ENCODE peak calls at places on chromosomes 7 and 10, in six cellular contexts. One of them, this sample, is unnamed.

GRCh38 chr10:48456808-48457761 is 147.8 kb downstream of the ARHGAP22 start:
- DNase-seq in Calu3: no peak
- DNase-seq in neural crest cell: no peak
- DNase-seq in left ventricle myocardium inferior: no peak
- DNase-seq in activated CD4-positive, CD25-positive, alpha-beta regulatory T cell: no peak
- DNase-seq in AG20443: no peak
- DNase-seq in this sample: peak; percentile 7

GRCh38 chr7:8261711-8262695 is at the start of gene ICA1:
- DNase-seq in Calu3: peak; percentile 91
- DNase-seq in neural crest cell: peak; percentile 61
- DNase-seq in left ventricle myocardium inferior: peak; percentile 70
- DNase-seq in activated CD4-positive, CD25-positive, alpha-beta regulatory T cell: no peak
- DNase-seq in AG20443: peak; percentile 51
- DNase-seq in this sample: peak; percentile 89

GRCh38 chr10:8588135-8588534 is 533.6 kb downstream of the GATA3 start:
- DNase-seq in Calu3: no peak
- DNase-seq in neural crest cell: no peak
- DNase-seq in left ventricle myocardium inferior: no peak
- DNase-seq in activated CD4-positive, CD25-positive, alpha-beta regulatory T cell: no peak
- DNase-seq in AG20443: no peak
- DNase-seq in this sample: no peak

GRCh38 chr7:129513546-129513945 is 11.2 kb downstream of the SMKR1 start:
- DNase-seq in Calu3: no peak
- DNase-seq in neural crest cell: no peak
- DNase-seq in left ventricle myocardium inferior: no peak
- DNase-seq in activated CD4-positive, CD25-positive, alpha-beta regulatory T cell: no peak
- DNase-seq in AG20443: no peak
- DNase-seq in this sample: no peak

GRCh38 chr7:72493850-72494661 is 81.9 kb upstream of the CALN1 start:
- DNase-seq in Calu3: peak; percentile 67
- DNase-seq in neural crest cell: peak; percentile 81
- DNase-seq in left ventricle myocardium inferior: peak; percentile 49
- DNase-seq in activated CD4-positive, CD25-positive, alpha-beta regulatory T cell: peak; percentile 12
- DNase-seq in AG20443: peak; percentile 58
- DNase-seq in this sample: peak; percentile 70

GRCh38 chr10:1347525-1347924 is 291.3 kb downstream of the WDR37 start:
- DNase-seq in Calu3: no peak
- DNase-seq in neural crest cell: no peak
- DNase-seq in left ventricle myocardium inferior: no peak
- DNase-seq in activated CD4-positive, CD25-positive, alpha-beta regulatory T cell: no peak
- DNase-seq in AG20443: no peak
- DNase-seq in this sample: no peak

GRCh38 chr10:122054046-122055025 is 65.4 kb downstream of the TACC2 start:
- DNase-seq in Calu3: peak; percentile 58
- DNase-seq in neural crest cell: peak; percentile 36
- DNase-seq in left ventricle myocardium inferior: peak; percentile 58
- DNase-seq in activated CD4-positive, CD25-positive, alpha-beta regulatory T cell: no peak
- DNase-seq in AG20443: peak; percentile 59
- DNase-seq in this sample: no peak

GRCh38 chr10:130531312-130531711 is 395.1 kb downstream of the GLRX3 start:
- DNase-seq in Calu3: no peak
- DNase-seq in neural crest cell: no peak
- DNase-seq in left ventricle myocardium inferior: no peak
- DNase-seq in activated CD4-positive, CD25-positive, alpha-beta regulatory T cell: no peak
- DNase-seq in AG20443: no peak
- DNase-seq in this sample: no peak

GRCh38 chr7:41641006-41641714 is 61.7 kb downstream of the INHBA start:
- DNase-seq in Calu3: no peak
- DNase-seq in neural crest cell: no peak
- DNase-seq in left ventricle myocardium inferior: no peak
- DNase-seq in activated CD4-positive, CD25-positive, alpha-beta regulatory T cell: no peak
- DNase-seq in AG20443: no peak
- DNase-seq in this sample: no peak

GRCh38 chr7:69282941-69283340 is 315.3 kb upstream of the AUTS2 start:
- DNase-seq in Calu3: no peak
- DNase-seq in neural crest cell: no peak
- DNase-seq in left ventricle myocardium inferior: no peak
- DNase-seq in activated CD4-positive, CD25-positive, alpha-beta regulatory T cell: no peak
- DNase-seq in AG20443: no peak
- DNase-seq in this sample: no peak

GRCh38 chr7:41470081-41470480 is 232.8 kb downstream of the INHBA start:
- DNase-seq in Calu3: no peak
- DNase-seq in neural crest cell: no peak
- DNase-seq in left ventricle myocardium inferior: no peak
- DNase-seq in activated CD4-positive, CD25-positive, alpha-beta regulatory T cell: no peak
- DNase-seq in AG20443: no peak
- DNase-seq in this sample: no peak

GRCh38 chr10:82953909-82954308 is 1078.9 kb downstream of the NRG3 start:
- DNase-seq in Calu3: no peak
- DNase-seq in neural crest cell: no peak
- DNase-seq in left ventricle myocardium inferior: no peak
- DNase-seq in activated CD4-positive, CD25-positive, alpha-beta regulatory T cell: no peak
- DNase-seq in AG20443: no peak
- DNase-seq in this sample: no peak

This sample was measured in body of pancreas.